ENCODE peak calls at places on chromosome 21, in eight cellular contexts. I is AML-193; V is islet precursor cell; K is RWPE1; U is hepatic stellate cell; Y is kidney glomerular epithelial cell; M is activated CD8-positive, alpha-beta memory T cell treated with anti-CD3 and anti-CD28 coated beads, Interleukin-2, amount 50 U/mL, for 4 hours; N is endothelial cell. Q is an unnamed sample.
A peak's percentile ranks its signal among the peaks of the same experiment; 100 is the strongest.

GRCh38 chr21:31985398-31985797 is 112.6 kb downstream of the HUNK start:
- DNase-seq in U (no peak), I (no peak), K (no peak), M (no peak), N (no peak), Y (no peak), V (no peak), Q (no peak)

GRCh38 chr21:32520885-32521735 is 64.2 kb downstream of the TCP10L start:
- DNase-seq in N (no peak), M (no peak), V (no peak), K (peak; percentile 72), I (no peak), Y (peak; percentile 69), U (peak; percentile 88), Q (peak; percentile 19)

GRCh38 chr21:35563885-35564451 is 496.4 kb downstream of the SETD4 start:
- DNase-seq in U (peak; percentile 55), I (no peak), M (no peak), K (no peak), V (peak; percentile 65), Y (no peak), N (no peak), Q (no peak)

GRCh38 chr21:17491716-17492414 is 21.0 kb upstream of the CXADR start:
- DNase-seq in U (peak; percentile 72), M (no peak), I (no peak), Y (peak; percentile 95), N (no peak), K (peak; percentile 76), V (no peak), Q (peak; percentile 77)

GRCh38 chr21:17390575-17390974 is 122.3 kb upstream of the CXADR start:
- DNase-seq in I (no peak), N (no peak), Y (no peak), M (no peak), K (no peak), V (no peak), U (no peak), Q (no peak)

GRCh38 chr21:44880762-44881585 is 7.5 kb upstream of the PTTG1IP start:
- DNase-seq in U (peak; percentile 73), M (no peak), N (no peak), V (no peak), K (no peak), I (peak; percentile 97), Y (peak; percentile 74), Q (no peak)

GRCh38 chr21:42850866-42851391 is 28.4 kb downstream of the WDR4 start:
- DNase-seq in I (peak; percentile 9), V (peak; percentile 78), K (no peak), Y (no peak), N (peak; percentile 63), U (peak; percentile 30), M (no peak), Q (no peak)

GRCh38 chr21:44414291-44415072 is 40.8 kb upstream of the LRRC3 start:
- DNase-seq in V (no peak), N (no peak), Y (no peak), M (no peak), U (no peak), I (no peak), K (no peak), Q (no peak)

GRCh38 chr21:20272791-20273362 is 725.3 kb upstream of the NCAM2 start:
- DNase-seq in N (no peak), M (no peak), Y (no peak), V (peak; percentile 85), K (peak; percentile 2), U (no peak), I (no peak), Q (no peak)

GRCh38 chr21:45013271-45013841 is 61.0 kb upstream of the ADARB1 start:
- DNase-seq in U (no peak), Y (no peak), M (peak; percentile 12), N (no peak), K (no peak), I (no peak), V (no peak), Q (no peak)

GRCh38 chr21:34552324-34553198 is 40.6 kb upstream of the KCNE1 start:
- DNase-seq in Y (no peak), I (no peak), V (no peak), K (no peak), M (no peak), U (no peak), N (no peak), Q (no peak)

GRCh38 chr21:15422761-15423160 is 307.0 kb upstream of the USP25 start:
- DNase-seq in I (no peak), V (peak; percentile 77), U (no peak), Y (peak; percentile 63), K (peak; percentile 56), N (no peak), M (no peak), Q (peak; percentile 83)

GRCh38 chr21:32403201-32403701 is 9.3 kb upstream of the EVA1C start:
- DNase-seq in Y (peak; percentile 68), I (peak; percentile 51), M (peak; percentile 53), V (no peak), N (peak; percentile 70), K (peak; percentile 51), U (peak; percentile 73), Q (no peak)

GRCh38 chr21:43775795-43776430 is at the start of gene CSTB:
- DNase-seq in N (peak; percentile 68), U (peak; percentile 83), M (peak; percentile 86), I (peak; percentile 33), V (peak; percentile 74), Y (peak; percentile 29), K (peak; percentile 60), Q (no peak)

GRCh38 chr21:21688877-21689276 is 690.7 kb downstream of the NCAM2 start:
- DNase-seq in U (no peak), Y (no peak), V (peak; percentile 66), I (no peak), M (no peak), K (no peak), N (peak; percentile 31), Q (no peak)

GRCh38 chr21:43331962-43332458 is 94.9 kb downstream of the SIK1 start:
- DNase-seq in Y (peak; percentile 13), K (no peak), I (no peak), V (peak; percentile 78), M (no peak), U (peak; percentile 92), N (no peak), Q (no peak)

GRCh38 chr21:40841524-40842196 is 5.3 kb downstream of the DSCAM start:
- DNase-seq in K (no peak), N (peak; percentile 63), Y (no peak), I (no peak), U (no peak), V (peak; percentile 89), M (no peak), Q (no peak)

GRCh38 chr21:35088235-35088865 is 39.2 kb upstream of the RUNX1 start:
- DNase-seq in V (no peak), I (no peak), U (no peak), Y (no peak), K (no peak), N (no peak), M (no peak), Q (no peak)

GRCh38 chr21:43923391-43923790 is 58.4 kb downstream of the AGPAT3 start:
- DNase-seq in I (no peak), N (no peak), K (no peak), M (no peak), V (no peak), Y (no peak), U (peak; percentile 52), Q (no peak)

GRCh38 chr21:31038376-31038775 is at the start of gene KRTAP19-8:
- DNase-seq in M (no peak), N (no peak), Y (no peak), I (no peak), U (no peak), K (no peak), V (no peak), Q (no peak)

GRCh38 chr21:21232320-21232719 is 234.1 kb downstream of the NCAM2 start:
- DNase-seq in K (no peak), U (peak; percentile 2), Y (peak; percentile 11), V (no peak), M (no peak), N (peak; percentile 9), I (peak; percentile 15), Q (no peak)

GRCh38 chr21:46229133-46229922 is 754 bp upstream of the LSS start:
- DNase-seq in N (no peak), Y (no peak), V (no peak), U (no peak), K (peak; percentile 63), I (peak; percentile 69), M (no peak), Q (no peak)

GRCh38 chr21:45458281-45459170 is 53.6 kb downstream of the COL18A1 start:
- DNase-seq in U (no peak), I (no peak), V (no peak), M (no peak), K (no peak), N (no peak), Y (no peak), Q (no peak)

GRCh38 chr21:31363720-31364119 is 19.7 kb upstream of the TIAM1 start:
- DNase-seq in K (no peak), Y (no peak), I (no peak), M (no peak), N (peak; percentile 14), V (no peak), U (no peak), Q (no peak)

GRCh38 chr21:39562791-39563770 is 49.7 kb upstream of the B3GALT5 start:
- DNase-seq in K (no peak), I (no peak), U (no peak), M (no peak), Y (no peak), V (no peak), N (no peak), Q (no peak)

GRCh38 chr21:37983336-37984095 is 67.3 kb upstream of the KCNJ6 start:
- DNase-seq in N (no peak), V (peak; percentile 79), Y (peak; percentile 82), K (peak; percentile 68), U (no peak), M (no peak), I (no peak), Q (peak; percentile 30)

GRCh38 chr21:42654179-42654912 is 925 bp downstream of the PDE9A start:
- DNase-seq in I (no peak), Y (no peak), U (no peak), N (peak; percentile 41), V (peak; percentile 70), K (no peak), M (peak; percentile 24), Q (no peak)

GRCh38 chr21:36454706-36455105 is 25.2 kb downstream of the CLDN14 start:
- DNase-seq in U (no peak), K (no peak), I (no peak), V (no peak), Y (no peak), M (no peak), N (no peak), Q (no peak)

GRCh38 chr21:43295016-43295958 is 126.5 kb downstream of the CRYAA start:
- DNase-seq in N (no peak), V (no peak), Y (no peak), I (no peak), M (no peak), K (no peak), U (no peak), Q (no peak)

GRCh38 chr21:17537299-17537698 is 24.5 kb downstream of the CXADR start:
- DNase-seq in K (peak; percentile 56), Y (no peak), I (no peak), M (no peak), U (no peak), V (no peak), N (no peak), Q (no peak)

GRCh38 chr21:32412998-32413504 is 545 bp downstream of the EVA1C start:
- DNase-seq in K (no peak), U (no peak), N (no peak), I (no peak), V (no peak), M (peak; percentile 23), Y (peak; percentile 20), Q (no peak)

GRCh38 chr21:43917515-43918384 is 52.7 kb downstream of the AGPAT3 start:
- DNase-seq in M (peak; percentile 33), Y (no peak), U (no peak), K (no peak), N (no peak), I (no peak), V (no peak), Q (no peak)

GRCh38 chr21:8990326-8991087 is 1530.9 kb upstream of the TPTE start:
- DNase-seq in U (no peak), V (peak; percentile 68), K (no peak), N (peak; percentile 45), Y (no peak), I (no peak), M (no peak), Q (no peak)